ENCODE peak calls at places on chromosomes 1 and 21, in ten cellular contexts. O is NCI-H1436; G is GM20000; R is fibroblast of villous mesenchyme; N is uterus; X is HFF-Myc; H is activated CD4-positive, alpha-beta T cell treated with anti-CD3 and anti-CD28 coated beads, Interleukin-2, amount 50 U/mL, for 24 hours; W is central memory CD4-positive, alpha-beta T cell; L is NCI-H748 treated with DMSO at 0.1 percent for 48 hours; V is CD8-positive, alpha-beta T cell. I is an unnamed sample.

GRCh38 chr21:33682992-33683627 is 40.8 kb downstream of the ITSN1 start:
- DNase-seq in O (no peak), G (no peak), R (peak; percentile 84), N (no peak), X (peak; percentile 27), H (no peak), W (no peak), L (no peak), V (no peak), I (no peak)

GRCh38 chr1:26907071-26907922 is 6.5 kb downstream of the NR0B2 start:
- DNase-seq in O (no peak), G (no peak), R (peak; percentile 79), N (no peak), X (peak; percentile 33), H (no peak), W (no peak), L (peak; percentile 32), V (no peak), I (no peak)

GRCh38 chr1:67850151-67850551 is 16.9 kb upstream of the GNG12 start:
- DNase-seq in O (peak; percentile 35), G (no peak), R (peak; percentile 55), N (no peak), X (no peak), H (no peak), W (no peak), L (peak; percentile 32), V (no peak), I (no peak)

GRCh38 chr1:100438789-100439188 is 86.5 kb downstream of the CDC14A start:
- DNase-seq in O (no peak), G (no peak), R (no peak), N (no peak), X (no peak), H (no peak), W (no peak), L (no peak), V (no peak), I (no peak)

GRCh38 chr1:3333903-3334302 is 120.6 kb upstream of the ARHGEF16 start:
- DNase-seq in O (no peak), G (no peak), R (no peak), N (no peak), X (no peak), H (no peak), W (no peak), L (no peak), V (no peak), I (no peak)

GRCh38 chr1:1614204-1614953 is 921 bp upstream of the MIB2 start:
- DNase-seq in O (no peak), G (no peak), R (peak; percentile 91), N (no peak), X (no peak), H (peak; percentile 44), W (peak; percentile 70), L (no peak), V (peak; percentile 39), I (no peak)

GRCh38 chr1:163357378-163357777 is 35.6 kb downstream of the NUF2 start:
- DNase-seq in O (no peak), G (no peak), R (no peak), N (no peak), X (no peak), H (no peak), W (no peak), L (no peak), V (no peak), I (no peak)

GRCh38 chr1:228373681-228374571 is 32.7 kb downstream of the TRIM11 start:
- DNase-seq in O (no peak), G (no peak), R (no peak), N (peak; percentile 10), X (no peak), H (no peak), W (no peak), L (no peak), V (no peak), I (no peak)

GRCh38 chr1:79124756-79125155 is 118.2 kb upstream of the ADGRL4 start:
- DNase-seq in O (no peak), G (no peak), R (no peak), N (no peak), X (no peak), H (no peak), W (no peak), L (no peak), V (no peak), I (no peak)

GRCh38 chr1:241362350-241362749 is 5.3 kb upstream of the RGS7 start:
- DNase-seq in O (no peak), G (no peak), R (no peak), N (no peak), X (no peak), H (no peak), W (no peak), L (no peak), V (no peak), I (no peak)

GRCh38 chr1:94819584-94819944 is 593 bp upstream of the SLC44A3 start:
- DNase-seq in O (no peak), G (no peak), R (no peak), N (no peak), X (no peak), H (no peak), W (no peak), L (no peak), V (no peak), I (no peak)

GRCh38 chr1:19764848-19765247 is 34.9 kb downstream of the TMCO4 start:
- DNase-seq in O (no peak), G (no peak), R (peak; percentile 28), N (no peak), X (no peak), H (no peak), W (no peak), L (no peak), V (no peak), I (no peak)

GRCh38 chr1:155106862-155107261 is 20.8 kb upstream of the EFNA1 start:
- DNase-seq in O (no peak), G (no peak), R (no peak), N (no peak), X (no peak), H (no peak), W (no peak), L (no peak), V (no peak), I (no peak)

GRCh38 chr1:30732277-30732996 is 9.1 kb upstream of the MATN1 start:
- DNase-seq in O (no peak), G (peak; percentile 54), R (no peak), N (no peak), X (no peak), H (no peak), W (no peak), L (no peak), V (no peak), I (no peak)

GRCh38 chr1:75548721-75549480 is 62.0 kb downstream of the SLC44A5 start:
- DNase-seq in O (no peak), G (no peak), R (no peak), N (no peak), X (no peak), H (no peak), W (no peak), L (no peak), V (no peak), I (no peak)